ENCODE peak calls at places on chromosomes 5 and 9, in four cellular contexts. E, R, A and S are unnamed samples.

GRCh38 chr5:39452846-39453245 is 28.1 kb upstream of the DAB2 start:
- DNase-seq in A (no peak), R (no peak), E (no peak), S (no peak)

GRCh38 chr9:124498040-124498439 is 9.2 kb downstream of the NR5A1 start:
- DNase-seq in A (no peak), E (no peak), R (no peak), S (no peak)

GRCh38 chr9:63859475-63860215 is 1425.4 kb downstream of the FOXD4L5 start:
- DNase-seq in R (no peak), E (peak), A (peak), S (peak)

GRCh38 chr9:104093162-104093561 is 947 bp upstream of the SMC2 start:
- DNase-seq in A (no peak), R (no peak), E (no peak), S (peak)

GRCh38 chr9:115341401-115341800 is 223.4 kb upstream of the TNC start:
- DNase-seq in R (no peak), E (no peak), A (no peak), S (no peak)

GRCh38 chr5:37005946-37006540 is 129.5 kb downstream of the NIPBL start:
- DNase-seq in R (no peak), E (peak), A (peak), S (peak)

GRCh38 chr9:114433086-114433485 is 45.3 kb upstream of the AKNA start:
- DNase-seq in R (no peak), A (no peak), E (no peak), S (no peak)

GRCh38 chr5:98940586-98940985 is 11.8 kb upstream of the CHD1 start:
- DNase-seq in E (no peak), R (no peak), A (no peak), S (no peak)

GRCh38 chr9:2583308-2584013 is 38.1 kb upstream of the VLDLR start:
- DNase-seq in R (no peak), E (no peak), A (no peak), S (peak)

GRCh38 chr5:166899343-166899742 is 1392.1 kb upstream of the WWC1 start:
- DNase-seq in R (no peak), E (no peak), A (no peak), S (no peak)

GRCh38 chr9:134429007-134429406 is 102.8 kb downstream of the RXRA start:
- DNase-seq in R (no peak), A (no peak), E (no peak), S (no peak)

GRCh38 chr5:140245926-140246325 is 57.0 kb downstream of the PFDN1 start:
- DNase-seq in R (no peak), E (no peak), A (no peak), S (no peak)

GRCh38 chr5:140239939-140240700 is 62.8 kb downstream of the PFDN1 start:
- DNase-seq in R (no peak), E (peak), A (peak), S (peak)

GRCh38 chr5:126373621-126374416 is 49.4 kb upstream of the GRAMD2B start:
- DNase-seq in E (no peak), R (no peak), A (no peak), S (no peak)

GRCh38 chr9:88980732-88981336 is 10.4 kb upstream of the S1PR3 start:
- DNase-seq in E (no peak), R (no peak), A (no peak), S (no peak)

DNA sequence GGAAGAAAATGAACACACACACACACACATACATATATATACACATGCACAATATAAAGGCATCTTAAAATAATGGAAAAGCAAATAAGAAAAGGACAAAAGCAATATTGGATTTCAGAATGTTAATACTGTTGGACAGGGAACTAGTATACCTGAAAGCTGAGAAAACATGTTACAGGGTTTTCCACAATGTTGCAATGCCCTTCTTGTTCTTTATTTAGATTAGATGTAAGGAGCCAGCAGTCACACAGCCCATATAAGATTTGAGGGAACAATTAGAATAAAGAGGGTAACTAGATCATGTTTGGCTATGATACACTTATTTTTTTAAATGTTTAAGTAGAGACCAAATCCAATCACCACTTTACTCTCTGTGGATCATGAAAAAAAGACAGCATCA is 61.7 kb downstream of the SH3TC2 start:
- DNase-seq in A (no peak), E (no peak), R (no peak), S (no peak)
- TF ChIP-seq RAD21 in A (no peak), E (no peak), R (no peak), S (no peak)

DNA sequence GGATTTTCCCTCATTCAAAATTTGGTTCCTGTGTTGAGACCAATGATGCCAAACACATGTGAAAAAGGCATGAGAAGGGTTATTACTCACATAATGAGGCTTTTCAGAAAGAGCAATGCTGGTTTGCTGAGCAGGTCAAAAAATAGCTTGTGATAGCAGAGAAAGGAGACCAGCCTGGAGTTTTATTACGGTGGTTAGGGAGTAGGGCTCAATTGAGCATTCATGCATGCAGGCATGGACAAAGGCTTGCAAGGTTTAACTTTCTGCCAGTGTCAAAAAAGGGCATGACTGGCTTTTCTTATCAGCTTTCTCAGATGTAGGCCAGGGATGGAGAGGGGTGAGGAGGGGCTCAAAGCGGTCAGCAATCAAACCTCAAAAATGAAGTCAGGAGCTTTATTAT is 628.3 kb downstream of the DNAH5 start:
- DNase-seq in R (no peak), A (no peak), E (no peak), S (no peak)
- TF ChIP-seq ESRRA in R (no peak), A (no peak), E (no peak), S (no peak)

DNA sequence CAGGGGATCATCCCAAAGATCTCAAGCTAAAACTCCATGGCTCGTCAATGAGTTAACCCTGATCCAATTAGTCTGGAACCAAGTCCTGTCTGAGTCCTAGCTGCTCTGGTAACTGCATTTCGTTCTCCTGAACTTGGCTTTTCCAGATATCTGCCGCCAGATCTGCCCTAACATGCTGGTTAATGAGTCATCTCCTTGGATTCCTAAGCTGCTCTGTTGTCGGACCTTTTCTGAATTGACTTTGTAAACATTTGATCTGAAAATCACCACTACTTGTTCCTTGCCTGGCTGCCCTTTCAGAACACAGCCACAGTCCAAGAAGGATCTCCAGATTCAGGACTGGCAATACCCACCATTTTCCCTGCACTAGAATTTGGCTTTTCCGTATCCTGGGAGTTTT is 473.0 kb downstream of the ZSWIM6 start:
- DNase-seq in R (no peak), E (peak), A (no peak), S (no peak)
- TF ChIP-seq RAD21 in R (no peak), E (no peak), A (no peak), S (no peak)

DNA sequence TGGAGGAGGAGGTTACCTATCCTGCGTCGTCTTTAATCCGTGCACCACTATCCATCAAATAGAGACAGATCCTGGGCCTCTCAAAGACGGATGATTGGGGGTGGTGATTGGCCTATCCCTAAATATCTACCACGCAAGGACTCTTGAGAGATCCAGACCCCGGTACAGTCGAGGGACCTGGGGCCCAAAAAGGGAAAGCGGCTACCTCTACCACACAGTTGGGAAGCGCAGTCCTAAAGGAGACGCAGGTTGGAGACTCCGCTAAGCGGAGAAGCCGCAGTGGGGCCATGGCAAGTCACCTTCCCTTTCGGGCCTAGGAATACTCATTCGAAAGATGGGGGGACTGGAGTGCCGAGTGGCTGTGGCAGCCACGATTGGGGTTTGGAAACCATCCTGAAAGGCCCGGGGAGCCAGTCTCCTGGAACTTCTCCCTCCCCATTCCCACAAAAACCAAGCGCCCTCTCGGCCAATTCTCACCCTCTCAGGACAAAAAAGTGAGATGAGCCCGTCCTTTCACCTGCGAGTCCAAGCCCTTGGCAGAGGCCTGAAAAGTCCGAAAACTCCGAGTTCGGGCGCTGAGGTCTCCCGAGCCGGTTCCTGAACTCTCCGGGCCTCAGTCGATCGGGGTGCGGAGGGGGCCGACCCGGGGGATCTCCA is 499 bp upstream of the FOXE1 start:
- DNase-seq in A (no peak), R (no peak), E (no peak), S (no peak)
- TF ChIP-seq ESRRA in A (no peak), R (no peak), E (no peak), S (no peak)